ENCODE peak calls at places on chromosomes 12 and 14, in four cellular contexts. Y is lung, T is upper lobe of left lung, E is left ventricle myocardium inferior. W is an unnamed sample. For H3K4me1, the result is how much of the 10 kb centered on the place peaks cover.

GRCh38 chr14:92456215-92457017 is 57.2 kb upstream of the RIN3 start:
- DNase-seq in E (peak), T (no peak), Y (peak), W (peak)

GRCh38 chr12:54392485-54393349 is 8.2 kb upstream of the ZNF385A start:
- DNase-seq in Y (no peak), T (no peak), E (no peak), W (no peak)

GRCh38 chr12:132292328-132293319 is 36.8 kb downstream of the GALNT9 start:
- DNase-seq in Y (no peak), E (no peak), T (peak), W (no peak)

GRCh38 chr14:29274890-29275651 is 508.5 kb downstream of the FOXG1 start:
- DNase-seq in E (no peak), Y (no peak), T (no peak), W (no peak)

GRCh38 chr12:22018860-22019259 is 27.2 kb upstream of the CMAS start:
- DNase-seq in E (no peak), Y (no peak), T (no peak), W (no peak)

GRCh38 chr14:103382375-103382774 is 2.8 kb upstream of the MARK3 start:
- DNase-seq in E (no peak), T (no peak), Y (no peak), W (no peak)

GRCh38 chr12:75944905-75945412 is 86.6 kb downstream of the PHLDA1 start:
- DNase-seq in Y (no peak), E (no peak), T (no peak), W (no peak)

GRCh38 chr14:60002819-60003492 is 83.0 kb downstream of the LRRC9 start:
- DNase-seq in Y (no peak), E (peak), T (no peak), W (no peak)

GRCh38 chr14:53874704-53875103 is 81.9 kb downstream of the BMP4 start:
- DNase-seq in E (peak), Y (no peak), T (no peak), W (no peak)

GRCh38 chr12:53645191-53645590 is 19.0 kb upstream of the ATF7 start:
- DNase-seq in Y (no peak), E (no peak), T (no peak), W (no peak)

GRCh38 chr12:14948672-14949071 is 10.3 kb upstream of the ERP27 start:
- DNase-seq in E (no peak), T (no peak), Y (peak), W (peak)

GRCh38 chr14:75369506-75369905 is 58.3 kb upstream of the JDP2 start:
- DNase-seq in E (peak), Y (no peak), T (no peak), W (no peak)

GRCh38 chr14:21723431-21724045 is 49.9 kb upstream of the OR4E1 start:
- DNase-seq in Y (no peak), E (no peak), T (no peak), W (peak)

GRCh38 chr12:117408161-117408791 is 46.9 kb upstream of the NOS1 start:
- DNase-seq in E (no peak), T (peak), Y (peak), W (peak)

GRCh38 chr14:57136669-57137068 is 132.0 kb downstream of the EXOC5 start:
- DNase-seq in Y (no peak), T (no peak), E (peak), W (peak)

GRCh38 chr14:105151838-105152793 is 16.5 kb downstream of the JAG2 start:
- DNase-seq in Y (no peak), E (no peak), T (peak), W (no peak)

GRCh38 chr12:62947364-62947763 is 12.4 kb upstream of the PPM1H start:
- DNase-seq in T (no peak), E (no peak), Y (no peak), W (no peak)

GRCh38 chr14:53109688-53110041 is 43.5 kb downstream of the DDHD1 start:
- DNase-seq in E (no peak), T (no peak), Y (no peak), W (no peak)

GRCh38 chr12:47273191-47273626 is 193.4 kb upstream of the AMIGO2 start:
- DNase-seq in Y (no peak), E (no peak), T (no peak), W (no peak)

GRCh38 chr12:66678640-66679268 is at the start of gene GRIP1:
- DNase-seq in E (no peak), Y (no peak), T (no peak), W (peak)

GRCh38 chr14:59120931-59121330 is 67.5 kb upstream of the DAAM1 start:
- DNase-seq in Y (no peak), T (no peak), E (no peak), W (no peak)

GRCh38 chr12:115103884-115104883 is 420.2 kb upstream of the TBX3 start:
- DNase-seq in T (no peak), E (peak), Y (no peak), W (no peak)

GRCh38 chr14:100384819-100385813 is 62.0 kb downstream of the SLC25A47 start:
- DNase-seq in E (no peak), Y (no peak), T (no peak), W (peak)

GRCh38 chr14:29242755-29243340 is 476.3 kb downstream of the FOXG1 start:
- DNase-seq in E (no peak), Y (no peak), T (no peak), W (no peak)

GRCh38 chr12:6606331-6607131 is 648 bp downstream of the CHD4 start:
- DNase-seq in E (peak), Y (peak), T (peak), W (peak)

GRCh38 chr12:67981236-67982164 is 7.7 kb upstream of the IFNG-AS1 start:
- DNase-seq in E (no peak), T (no peak), Y (no peak), W (no peak)

GRCh38 chr12:52903855-52904508 is 894 bp downstream of the KRT8 start:
- DNase-seq in T (peak), E (peak), Y (peak), W (peak)

GRCh38 chr14:71610797-71611196 is 321.4 kb upstream of the RGS6 start:
- DNase-seq in Y (no peak), E (no peak), T (no peak), W (no peak)

GRCh38 chr14:81855007-81855406 is 321.4 kb upstream of the SEL1L start:
- DNase-seq in T (no peak), E (no peak), Y (no peak), W (no peak)

GRCh38 chr14:74459289-74459946 is 33.4 kb upstream of the SYNDIG1L start:
- DNase-seq in T (no peak), E (no peak), Y (no peak), W (peak)

GRCh38 chr12:104737682-104738370 is 220.3 kb downstream of the SLC41A2 start:
- DNase-seq in Y (no peak), E (no peak), T (no peak), W (no peak)
- H3K4me1 ChIP-seq in Y (under half), E (under half), T (half or more), W (under half)

GRCh38 chr14:50762931-50763300 is 68.0 kb downstream of the NIN start:
- DNase-seq in T (no peak), E (no peak), Y (no peak), W (no peak)

GRCh38 chr14:50763386-50764007 is 67.5 kb downstream of the NIN start:
- DNase-seq in E (no peak), Y (no peak), T (no peak), W (no peak)

GRCh38 chr14:50768693-50769092 is 62.3 kb downstream of the NIN start:
- DNase-seq in Y (no peak), E (no peak), T (no peak), W (no peak)

GRCh38 chr14:50768220-50768619 is 62.7 kb downstream of the NIN start:
- DNase-seq in Y (no peak), T (no peak), E (no peak), W (no peak)

GRCh38 chr14:50766338-50766886 is 64.5 kb downstream of the NIN start:
- DNase-seq in T (no peak), Y (no peak), E (no peak), W (no peak)
- H3K4me1 ChIP-seq in T (under half), Y (under half), E (under half), W (under half)

GRCh38 chr12:13811061-13811460 is 170.3 kb downstream of the GRIN2B start:
- DNase-seq in E (no peak), Y (no peak), T (no peak), W (no peak)
- H3K4me1 ChIP-seq in E (under half), Y (under half), T (under half), W (under half)

GRCh38 chr14:61408498-61408897 is 87.1 kb downstream of the PRKCH start:
- DNase-seq in T (no peak), Y (no peak), E (no peak), W (no peak)
- H3K4me1 ChIP-seq in T (under half), Y (under half), E (half or more), W (under half)